ENCODE peak calls at places on chromosomes 4 and X, in eight cellular contexts. R is body of pancreas, C is upper lobe of left lung, M is Peyer's patch, V is right lobe of liver, U is prostate gland, E is NB4, D is tibial nerve. P is an unnamed sample.

GRCh38 chrX:49171752-49172279 is at the start of gene PLP2:
- DNase-seq in R (peak), C (peak), M (peak), V (peak), U (no peak), E (peak), D (no peak), P (no peak)

GRCh38 chr4:129583868-129584267 is 487.9 kb downstream of the C4orf33 start:
- DNase-seq in R (no peak), C (no peak), M (no peak), V (no peak), U (no peak), E (peak), D (peak), P (no peak)

GRCh38 chrX:29145316-29145715 is 558.1 kb downstream of the IL1RAPL1 start:
- DNase-seq in R (no peak), C (no peak), M (no peak), V (no peak), U (no peak), E (no peak), D (no peak), P (no peak)

GRCh38 chrX:47184486-47184885 is 9.1 kb upstream of the UBA1 start:
- DNase-seq in R (no peak), C (no peak), M (no peak), V (no peak), U (no peak), E (no peak), D (no peak), P (no peak)

GRCh38 chrX:41304178-41304577 is 29.8 kb upstream of the DDX3X start:
- DNase-seq in R (no peak), C (no peak), M (no peak), V (no peak), U (no peak), E (no peak), D (no peak), P (no peak)

GRCh38 chrX:118603981-118604380 is 108.4 kb downstream of the DOCK11 start:
- DNase-seq in R (peak), C (no peak), M (no peak), V (peak), U (peak), E (peak), D (peak), P (peak)

GRCh38 chrX:13180807-13181206 is 136.4 kb upstream of the FAM9C start:
- DNase-seq in R (no peak), C (no peak), M (no peak), V (no peak), U (no peak), E (peak), D (no peak), P (peak)

GRCh38 chr4:150305995-150306394 is 227.8 kb downstream of the DCLK2 start:
- DNase-seq in R (no peak), C (no peak), M (no peak), V (no peak), U (no peak), E (no peak), D (no peak), P (no peak)

GRCh38 chr4:118974758-118975157 is 86.1 kb downstream of the SYNPO2 start:
- DNase-seq in R (no peak), C (no peak), M (no peak), V (no peak), U (no peak), E (no peak), D (no peak), P (no peak)

GRCh38 chr4:38368612-38369011 is 295.4 kb upstream of the KLF3 start:
- DNase-seq in R (no peak), C (no peak), M (no peak), V (no peak), U (no peak), E (peak), D (no peak), P (peak)

GRCh38 chr4:138330531-138330930 is 88.4 kb upstream of the SLC7A11 start:
- DNase-seq in R (no peak), C (no peak), M (no peak), V (no peak), U (peak), E (no peak), D (no peak), P (no peak)

GRCh38 chrX:112851806-112852205 is 11.2 kb upstream of the AMOT start:
- DNase-seq in R (peak), C (no peak), M (no peak), V (no peak), U (no peak), E (no peak), D (peak), P (no peak)

GRCh38 chr4:123250843-123251242 is 145.8 kb upstream of the SPRY1 start:
- DNase-seq in R (peak), C (no peak), M (no peak), V (no peak), U (peak), E (no peak), D (peak), P (no peak)

GRCh38 chr4:26861434-26862186 is 969 bp downstream of the STIM2 start:
- DNase-seq in R (peak), C (no peak), M (peak), V (peak), U (peak), E (peak), D (peak), P (peak)

GRCh38 chr4:19615086-19615689 is 636.5 kb upstream of the SLIT2 start:
- DNase-seq in R (no peak), C (no peak), M (no peak), V (no peak), U (no peak), E (no peak), D (no peak), P (no peak)

GRCh38 chrX:40130207-40130606 is 32.4 kb upstream of the BCOR start:
- DNase-seq in R (no peak), C (no peak), M (no peak), V (no peak), U (no peak), E (no peak), D (no peak), P (peak)

GRCh38 chrX:53256446-53257041 is 24.8 kb downstream of the IQSEC2 start:
- DNase-seq in R (no peak), C (no peak), M (no peak), V (no peak), U (no peak), E (no peak), D (no peak), P (no peak)

GRCh38 chr4:73446336-73446938 is 10.4 kb downstream of the AFP start:
- DNase-seq in R (peak), C (no peak), M (no peak), V (no peak), U (peak), E (peak), D (peak), P (no peak)

GRCh38 chrX:5314148-5314547 is 914.5 kb downstream of the NLGN4X start:
- DNase-seq in R (no peak), C (no peak), M (no peak), V (no peak), U (no peak), E (no peak), D (no peak), P (no peak)

GRCh38 chrX:19593684-19594083 is 78.4 kb upstream of the MAP3K15 start:
- DNase-seq in R (peak), C (no peak), M (no peak), V (no peak), U (no peak), E (peak), D (peak), P (no peak)

GRCh38 chrX:14344172-14344940 is 185.0 kb upstream of the GLRA2 start:
- DNase-seq in R (no peak), C (no peak), M (no peak), V (no peak), U (no peak), E (peak), D (no peak), P (no peak)

GRCh38 chr4:126028871-126029270 is 714.1 kb downstream of the FAT4 start:
- DNase-seq in R (no peak), C (no peak), M (no peak), V (no peak), U (no peak), E (no peak), D (no peak), P (no peak)

GRCh38 chrX:48835524-48836329 is at the start of gene PCSK1N:
- DNase-seq in R (peak), C (peak), M (no peak), V (no peak), U (no peak), E (no peak), D (no peak), P (no peak)

GRCh38 chr4:145234086-145234694 is 53.8 kb upstream of the OTUD4 start:
- DNase-seq in R (peak), C (no peak), M (peak), V (peak), U (peak), E (peak), D (peak), P (no peak)

GRCh38 chr4:123361195-123361861 is 35.3 kb upstream of the SPRY1 start:
- DNase-seq in R (peak), C (no peak), M (no peak), V (no peak), U (no peak), E (no peak), D (no peak), P (no peak)

DNA sequence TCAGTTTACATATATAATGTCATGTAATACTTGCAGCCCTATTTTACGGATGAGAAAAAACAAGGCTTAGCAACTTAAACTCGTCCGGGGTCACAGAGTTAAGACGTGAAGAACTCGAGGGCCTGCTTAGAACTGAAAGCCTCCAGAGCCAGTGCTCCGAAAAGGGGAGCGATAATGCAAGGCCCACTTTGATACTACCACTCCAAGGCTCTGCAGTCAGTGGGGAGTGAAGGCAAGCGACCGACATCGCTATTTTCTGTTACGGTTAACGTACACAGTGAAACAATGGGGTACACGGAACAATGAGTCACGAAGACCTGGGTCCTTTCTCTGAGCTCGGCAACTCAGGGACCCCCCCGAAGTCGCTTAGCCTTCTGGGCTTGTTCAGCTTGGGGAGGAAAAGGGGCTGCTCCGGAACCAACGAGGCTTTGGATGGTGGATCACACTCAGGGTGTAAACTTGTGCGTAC is 957 bp downstream of the PPA2 start:
- DNase-seq in R (no peak), C (no peak), M (no peak), V (no peak), U (no peak), E (no peak), D (no peak), P (peak)
- TF ChIP-seq POLR2A in R (no peak), C (no peak), M (no peak), V (no peak), U (no peak), E (no peak), D (no peak), P (no peak)

GRCh38 chrX:129982300-129983246 is at the start of gene BCORL1:
- DNase-seq in R (peak), C (peak), M (peak), V (peak), U (peak), E (peak), D (peak), P (peak)
- TF ChIP-seq POLR2A in R (peak), C (peak), M (peak), V (peak), U (peak), E (peak), D (peak), P (peak)

DNA sequence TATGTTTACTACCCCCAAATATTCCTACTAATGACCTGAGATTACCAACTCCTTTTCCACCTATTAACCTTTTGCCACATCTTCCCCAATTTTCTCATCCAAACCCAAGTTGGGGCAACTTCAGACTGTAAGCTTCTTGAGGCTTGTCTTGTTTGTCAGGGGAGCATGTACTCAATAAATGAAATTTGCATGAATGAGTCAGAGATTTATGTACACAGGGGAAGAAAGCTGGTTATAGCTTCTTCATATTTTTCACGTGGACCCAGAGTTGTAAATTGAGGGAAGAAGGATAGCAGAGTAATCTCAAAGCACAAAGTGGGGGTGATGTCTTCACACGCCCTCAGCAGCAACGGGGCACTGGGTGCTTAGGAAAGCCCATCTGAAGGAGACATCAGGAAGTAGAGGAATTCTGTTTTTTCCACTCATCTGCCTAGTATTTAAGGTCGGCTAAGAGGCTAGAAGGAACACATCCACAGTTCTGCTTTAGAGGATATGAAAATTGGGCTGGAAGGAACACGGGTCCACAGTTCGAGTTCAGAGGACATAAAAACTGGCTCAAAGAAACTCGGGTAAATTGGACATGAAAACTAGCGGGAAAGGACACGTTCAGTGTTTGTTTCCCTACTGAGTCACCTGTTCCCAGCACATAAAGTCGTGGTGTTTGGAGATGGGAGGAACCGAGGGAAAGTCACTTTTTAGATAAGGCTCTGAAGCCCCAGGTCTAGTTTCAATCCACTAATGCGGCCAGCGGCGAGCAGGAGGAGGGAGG is 698 bp upstream of the CA5B start:
- DNase-seq in R (no peak), C (no peak), M (no peak), V (no peak), U (no peak), E (no peak), D (no peak), P (no peak)
- TF ChIP-seq POLR2A in R (no peak), C (no peak), M (no peak), V (no peak), U (no peak), E (no peak), D (no peak), P (no peak)

GRCh38 chr4:112994732-112995131 is 54.7 kb upstream of the ANK2 start:
- DNase-seq in R (no peak), C (no peak), M (no peak), V (no peak), U (no peak), E (no peak), D (no peak), P (no peak)
- TF ChIP-seq POLR2A in R (no peak), C (no peak), M (no peak), V (no peak), U (no peak), E (no peak), D (no peak), P (no peak)

GRCh38 chr4:139453371-139454110 is 380 bp upstream of the RAB33B start:
- DNase-seq in R (peak), C (peak), M (peak), V (peak), U (peak), E (peak), D (peak), P (peak)
- TF ChIP-seq POLR2A in R (peak), C (peak), M (peak), V (peak), U (peak), E (peak), D (peak), P (peak)